ENCODE peak calls at places on chromosomes 3 and 15, in six cellular contexts. One of them, this sample, is unnamed.
A peak's percentile ranks its signal among the peaks of the same experiment; 100 is the strongest.

GRCh38 chr15:101348643-101349496 is 53.8 kb upstream of the SNRPA1 start:
- DNase-seq in cardiac muscle cell: no peak
- DNase-seq in heart right ventricle: no peak
- DNase-seq in foreskin fibroblast: no peak
- DNase-seq in pancreas: no peak
- DNase-seq in GM23338: no peak
- DNase-seq in this sample: no peak

GRCh38 chr3:45224824-45225464 is 1.1 kb downstream of the TMEM158 start:
- DNase-seq in cardiac muscle cell: peak; percentile 82
- DNase-seq in heart right ventricle: peak; percentile 75
- DNase-seq in foreskin fibroblast: peak; percentile 89
- DNase-seq in pancreas: peak; percentile 59
- DNase-seq in GM23338: peak; percentile 83
- DNase-seq in this sample: no peak

GRCh38 chr3:102258666-102259227 is 176.1 kb upstream of the ZPLD1 start:
- DNase-seq in cardiac muscle cell: no peak
- DNase-seq in heart right ventricle: no peak
- DNase-seq in foreskin fibroblast: no peak
- DNase-seq in pancreas: no peak
- DNase-seq in GM23338: no peak
- DNase-seq in this sample: no peak

GRCh38 chr3:98115717-98116116 is 14.8 kb upstream of the OR5H1 start:
- DNase-seq in cardiac muscle cell: no peak
- DNase-seq in heart right ventricle: no peak
- DNase-seq in foreskin fibroblast: no peak
- DNase-seq in pancreas: no peak
- DNase-seq in GM23338: no peak
- DNase-seq in this sample: no peak

GRCh38 chr3:25074151-25074550 is 353.9 kb upstream of the RARB start:
- DNase-seq in cardiac muscle cell: no peak
- DNase-seq in heart right ventricle: no peak
- DNase-seq in foreskin fibroblast: no peak
- DNase-seq in pancreas: no peak
- DNase-seq in GM23338: no peak
- DNase-seq in this sample: no peak

GRCh38 chr3:159172473-159172872 is 370.6 kb downstream of the MFSD1 start:
- DNase-seq in cardiac muscle cell: no peak
- DNase-seq in heart right ventricle: no peak
- DNase-seq in foreskin fibroblast: no peak
- DNase-seq in pancreas: no peak
- DNase-seq in GM23338: no peak
- DNase-seq in this sample: no peak

GRCh38 chr3:55541456-55541855 is 54.4 kb upstream of the WNT5A start:
- DNase-seq in cardiac muscle cell: no peak
- DNase-seq in heart right ventricle: no peak
- DNase-seq in foreskin fibroblast: no peak
- DNase-seq in pancreas: no peak
- DNase-seq in GM23338: no peak
- DNase-seq in this sample: no peak

GRCh38 chr3:160564949-160565441 is 376 bp downstream of the KPNA4 start:
- DNase-seq in cardiac muscle cell: peak; percentile 83
- DNase-seq in heart right ventricle: peak; percentile 74
- DNase-seq in foreskin fibroblast: peak; percentile 76
- DNase-seq in pancreas: peak; percentile 76
- DNase-seq in GM23338: peak; percentile 68
- DNase-seq in this sample: no peak

GRCh38 chr3:14801031-14801430 is 17.7 kb upstream of the FGD5 start:
- DNase-seq in cardiac muscle cell: no peak
- DNase-seq in heart right ventricle: no peak
- DNase-seq in foreskin fibroblast: no peak
- DNase-seq in pancreas: no peak
- DNase-seq in GM23338: no peak
- DNase-seq in this sample: no peak

GRCh38 chr3:17632401-17633100 is 109.9 kb downstream of the TBC1D5 start:
- DNase-seq in cardiac muscle cell: no peak
- DNase-seq in heart right ventricle: no peak
- DNase-seq in foreskin fibroblast: peak; percentile 79
- DNase-seq in pancreas: no peak
- DNase-seq in GM23338: no peak
- DNase-seq in this sample: no peak

GRCh38 chr3:114758828-114759709 is 388.0 kb downstream of the ZBTB20 start:
- DNase-seq in cardiac muscle cell: no peak
- DNase-seq in heart right ventricle: no peak
- DNase-seq in foreskin fibroblast: peak; percentile 92
- DNase-seq in pancreas: peak; percentile 28
- DNase-seq in GM23338: no peak
- DNase-seq in this sample: no peak

GRCh38 chr3:10941972-10942371 is 50.6 kb upstream of the SLC6A1 start:
- DNase-seq in cardiac muscle cell: no peak
- DNase-seq in heart right ventricle: no peak
- DNase-seq in foreskin fibroblast: peak; percentile 8
- DNase-seq in pancreas: no peak
- DNase-seq in GM23338: peak; percentile 51
- DNase-seq in this sample: no peak

GRCh38 chr15:64897345-64897985 is 14.2 kb upstream of the ANKDD1A start:
- DNase-seq in cardiac muscle cell: no peak
- DNase-seq in heart right ventricle: peak; percentile 71
- DNase-seq in foreskin fibroblast: peak; percentile 90
- DNase-seq in pancreas: no peak
- DNase-seq in GM23338: no peak
- DNase-seq in this sample: no peak

GRCh38 chr3:133573054-133573628 is 345 bp upstream of the CDV3 start:
- DNase-seq in cardiac muscle cell: peak; percentile 100
- DNase-seq in heart right ventricle: peak; percentile 100
- DNase-seq in foreskin fibroblast: peak; percentile 100
- DNase-seq in pancreas: peak; percentile 100
- DNase-seq in GM23338: peak; percentile 100
- DNase-seq in this sample: peak; percentile 100

GRCh38 chr3:129601713-129602112 is 4.8 kb downstream of the PLXND1 start:
- DNase-seq in cardiac muscle cell: no peak
- DNase-seq in heart right ventricle: no peak
- DNase-seq in foreskin fibroblast: no peak
- DNase-seq in pancreas: no peak
- DNase-seq in GM23338: no peak
- DNase-seq in this sample: no peak

GRCh38 chr15:100264994-100265640 is 76.7 kb downstream of the ADAMTS17 start:
- DNase-seq in cardiac muscle cell: no peak
- DNase-seq in heart right ventricle: no peak
- DNase-seq in foreskin fibroblast: no peak
- DNase-seq in pancreas: peak; percentile 47
- DNase-seq in GM23338: no peak
- DNase-seq in this sample: no peak

GRCh38 chr3:157282261-157283191 is 122.6 kb upstream of the CCNL1 start:
- DNase-seq in cardiac muscle cell: no peak
- DNase-seq in heart right ventricle: no peak
- DNase-seq in foreskin fibroblast: peak; percentile 97
- DNase-seq in pancreas: no peak
- DNase-seq in GM23338: no peak
- DNase-seq in this sample: peak; percentile 90

GRCh38 chr15:88995449-88995848 is 82.3 kb upstream of the MFGE8 start:
- DNase-seq in cardiac muscle cell: peak; percentile 38
- DNase-seq in heart right ventricle: no peak
- DNase-seq in foreskin fibroblast: peak; percentile 36
- DNase-seq in pancreas: no peak
- DNase-seq in GM23338: peak; percentile 70
- DNase-seq in this sample: no peak

GRCh38 chr3:105584351-105584790 is 217.7 kb downstream of the ALCAM start:
- DNase-seq in cardiac muscle cell: no peak
- DNase-seq in heart right ventricle: no peak
- DNase-seq in foreskin fibroblast: no peak
- DNase-seq in pancreas: no peak
- DNase-seq in GM23338: peak; percentile 38
- DNase-seq in this sample: no peak

GRCh38 chr3:126990024-126990700 is 7.2 kb downstream of the PLXNA1 start:
- DNase-seq in cardiac muscle cell: no peak
- DNase-seq in heart right ventricle: no peak
- DNase-seq in foreskin fibroblast: no peak
- DNase-seq in pancreas: no peak
- DNase-seq in GM23338: no peak
- DNase-seq in this sample: no peak

GRCh38 chr15:69554321-69554961 is 101.8 kb downstream of the RPLP1 start:
- DNase-seq in cardiac muscle cell: no peak
- DNase-seq in heart right ventricle: no peak
- DNase-seq in foreskin fibroblast: no peak
- DNase-seq in pancreas: no peak
- DNase-seq in GM23338: no peak
- DNase-seq in this sample: no peak

GRCh38 chr15:34942363-34942762 is 27.2 kb downstream of the AQR start:
- DNase-seq in cardiac muscle cell: no peak
- DNase-seq in heart right ventricle: no peak
- DNase-seq in foreskin fibroblast: peak; percentile 48
- DNase-seq in pancreas: no peak
- DNase-seq in GM23338: no peak
- DNase-seq in this sample: peak; percentile 16

GRCh38 chr3:50347187-50347813 is 1.8 kb upstream of the ZMYND10 start:
- DNase-seq in cardiac muscle cell: peak; percentile 77
- DNase-seq in heart right ventricle: peak; percentile 71
- DNase-seq in foreskin fibroblast: peak; percentile 88
- DNase-seq in pancreas: peak; percentile 83
- DNase-seq in GM23338: peak; percentile 83
- DNase-seq in this sample: no peak

GRCh38 chr15:39798382-39798781 is 15.7 kb upstream of the FSIP1 start:
- DNase-seq in cardiac muscle cell: no peak
- DNase-seq in heart right ventricle: no peak
- DNase-seq in foreskin fibroblast: no peak
- DNase-seq in pancreas: no peak
- DNase-seq in GM23338: no peak
- DNase-seq in this sample: no peak

GRCh38 chr15:39804026-39804425 is 21.4 kb upstream of the FSIP1 start:
- DNase-seq in cardiac muscle cell: no peak
- DNase-seq in heart right ventricle: no peak
- DNase-seq in foreskin fibroblast: peak; percentile 70
- DNase-seq in pancreas: no peak
- DNase-seq in GM23338: no peak
- DNase-seq in this sample: no peak

GRCh38 chr15:39803016-39803415 is 20.4 kb upstream of the FSIP1 start:
- DNase-seq in cardiac muscle cell: no peak
- DNase-seq in heart right ventricle: no peak
- DNase-seq in foreskin fibroblast: no peak
- DNase-seq in pancreas: no peak
- DNase-seq in GM23338: no peak
- DNase-seq in this sample: no peak

GRCh38 chr15:39799552-39800011 is 16.9 kb upstream of the FSIP1 start:
- DNase-seq in cardiac muscle cell: no peak
- DNase-seq in heart right ventricle: no peak
- DNase-seq in foreskin fibroblast: no peak
- DNase-seq in pancreas: no peak
- DNase-seq in GM23338: no peak
- DNase-seq in this sample: no peak

DNA sequence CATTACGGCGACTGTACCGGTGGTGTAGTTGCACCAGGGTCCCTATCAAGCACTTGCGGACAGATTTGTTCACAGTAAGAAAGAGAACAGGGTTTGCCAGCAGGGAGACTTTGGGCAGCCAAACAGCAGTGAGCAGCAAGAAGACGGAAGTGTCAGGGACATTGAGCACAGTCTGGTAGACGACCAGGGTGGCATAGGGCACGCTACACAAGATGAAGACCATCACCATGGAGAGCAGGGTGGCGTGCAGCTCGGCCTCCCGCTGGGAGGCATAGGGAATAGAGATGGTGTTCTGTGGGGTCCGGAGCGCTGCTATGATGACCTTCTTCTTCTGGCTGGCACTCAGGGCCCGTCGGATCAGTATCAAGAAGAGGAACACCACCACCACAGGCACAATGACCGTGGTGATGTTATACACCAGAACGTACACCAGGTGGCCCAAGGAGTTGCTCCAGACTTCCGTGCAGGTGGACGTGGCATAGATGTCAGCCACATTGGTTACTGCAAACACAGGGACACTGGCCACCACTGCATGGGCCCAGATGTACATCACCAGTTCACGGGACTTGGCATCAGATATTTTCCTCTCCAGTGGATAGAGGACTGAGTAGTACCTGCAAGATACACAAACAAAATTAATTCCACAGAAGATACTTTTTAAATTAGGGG is 19.1 kb upstream of the FSIP1 start:
- DNase-seq in cardiac muscle cell: peak; percentile 28
- DNase-seq in heart right ventricle: no peak
- DNase-seq in foreskin fibroblast: no peak
- DNase-seq in pancreas: peak; percentile 43
- DNase-seq in GM23338: peak; percentile 64
- DNase-seq in this sample: no peak
- TF ChIP-seq CTCF in cardiac muscle cell: peak; percentile 44
- TF ChIP-seq CTCF in heart right ventricle: no peak
- TF ChIP-seq CTCF in foreskin fibroblast: peak; percentile 24
- TF ChIP-seq CTCF in pancreas: peak; percentile 34
- TF ChIP-seq CTCF in GM23338: peak; percentile 42
- TF ChIP-seq CTCF in this sample: peak; percentile 36

GRCh38 chr3:141430326-141430725 is 56.5 kb upstream of the RASA2 start:
- DNase-seq in cardiac muscle cell: no peak
- DNase-seq in heart right ventricle: no peak
- DNase-seq in foreskin fibroblast: no peak
- DNase-seq in pancreas: no peak
- DNase-seq in GM23338: no peak
- DNase-seq in this sample: no peak
- H3K4me3 ChIP-seq in cardiac muscle cell: no peak overlapping the region
- H3K4me3 ChIP-seq in heart right ventricle: no peak overlapping the region
- H3K4me3 ChIP-seq in foreskin fibroblast: no peak overlapping the region
- H3K4me3 ChIP-seq in pancreas: no peak overlapping the region
- H3K4me3 ChIP-seq in GM23338: no peak overlapping the region
- H3K4me3 ChIP-seq in this sample: no peak overlapping the region

GRCh38 chr15:61828860-61829513 is 231.3 kb downstream of the VPS13C start:
- DNase-seq in cardiac muscle cell: no peak
- DNase-seq in heart right ventricle: no peak
- DNase-seq in foreskin fibroblast: no peak
- DNase-seq in pancreas: no peak
- DNase-seq in GM23338: no peak
- DNase-seq in this sample: no peak

GRCh38 chr15:61830536-61831330 is 229.5 kb downstream of the VPS13C start:
- DNase-seq in cardiac muscle cell: no peak
- DNase-seq in heart right ventricle: no peak
- DNase-seq in foreskin fibroblast: no peak
- DNase-seq in pancreas: no peak
- DNase-seq in GM23338: no peak
- DNase-seq in this sample: no peak

GRCh38 chr15:61827131-61827530 is 233.1 kb downstream of the VPS13C start:
- DNase-seq in cardiac muscle cell: no peak
- DNase-seq in heart right ventricle: no peak
- DNase-seq in foreskin fibroblast: no peak
- DNase-seq in pancreas: no peak
- DNase-seq in GM23338: no peak
- DNase-seq in this sample: no peak

GRCh38 chr15:61829514-61829889 is 230.7 kb downstream of the VPS13C start:
- DNase-seq in cardiac muscle cell: no peak
- DNase-seq in heart right ventricle: no peak
- DNase-seq in foreskin fibroblast: no peak
- DNase-seq in pancreas: no peak
- DNase-seq in GM23338: no peak
- DNase-seq in this sample: no peak

GRCh38 chr15:61828008-61828407 is 232.2 kb downstream of the VPS13C start:
- DNase-seq in cardiac muscle cell: no peak
- DNase-seq in heart right ventricle: no peak
- DNase-seq in foreskin fibroblast: no peak
- DNase-seq in pancreas: no peak
- DNase-seq in GM23338: peak; percentile 44
- DNase-seq in this sample: no peak
- TF ChIP-seq CTCF in cardiac muscle cell: no peak
- TF ChIP-seq CTCF in heart right ventricle: no peak
- TF ChIP-seq CTCF in foreskin fibroblast: no peak
- TF ChIP-seq CTCF in pancreas: no peak
- TF ChIP-seq CTCF in GM23338: peak; percentile 19
- TF ChIP-seq CTCF in this sample: no peak

GRCh38 chr3:170044280-170044679 is 6.5 kb downstream of the GPR160 start:
- DNase-seq in cardiac muscle cell: no peak
- DNase-seq in heart right ventricle: no peak
- DNase-seq in foreskin fibroblast: no peak
- DNase-seq in pancreas: no peak
- DNase-seq in GM23338: no peak
- DNase-seq in this sample: no peak
- H3K4me3 ChIP-seq in cardiac muscle cell: no peak overlapping the region
- H3K4me3 ChIP-seq in heart right ventricle: no peak overlapping the region
- H3K4me3 ChIP-seq in foreskin fibroblast: no peak overlapping the region
- H3K4me3 ChIP-seq in pancreas: no peak overlapping the region
- H3K4me3 ChIP-seq in GM23338: no peak overlapping the region
- H3K4me3 ChIP-seq in this sample: no peak overlapping the region